ENCODE peak calls at places on chromosomes 13 and 19, in four cellular contexts. U is K562, M is GM12878, N is HepG2. I is an unnamed sample.

GRCh38 chr19:10268077-10268476 is 2.8 kb upstream of the ICAM1 start:
- DNase-seq in U (no peak), N (no peak), M (no peak), I (no peak)

GRCh38 chr19:12156254-12157058 is at the start of gene ZNF625:
- DNase-seq in M (peak), N (peak), U (no peak), I (peak)

GRCh38 chr19:8638078-8638619 is 7.7 kb downstream of the NFILZ start:
- DNase-seq in M (no peak), U (no peak), N (peak), I (no peak)

GRCh38 chr19:28881616-28882015 is 331.3 kb downstream of the UQCRFS1 start:
- DNase-seq in M (no peak), U (no peak), N (no peak), I (no peak)

GRCh38 chr13:64855506-64855905 is 2374.6 kb downstream of the PCDH9 start:
- DNase-seq in M (no peak), N (no peak), U (no peak), I (peak)

GRCh38 chr19:48471836-48472235 is 2.7 kb downstream of the CYTH2 start:
- DNase-seq in N (no peak), M (no peak), U (no peak), I (no peak)

GRCh38 chr19:34690372-34690771 is 12.9 kb downstream of the ZNF302 start:
- DNase-seq in U (no peak), N (no peak), M (no peak), I (no peak)

GRCh38 chr13:99265162-99265822 is 7.1 kb upstream of the GPR18 start:
- DNase-seq in N (no peak), U (no peak), M (no peak), I (no peak)

GRCh38 chr13:106513025-106513424 is 22.4 kb downstream of the EFNB2 start:
- DNase-seq in M (no peak), N (no peak), U (no peak), I (no peak)

GRCh38 chr13:95512957-95513356 is 39.6 kb upstream of the CLDN10 start:
- DNase-seq in U (no peak), N (no peak), M (no peak), I (no peak)

GRCh38 chr19:52212572-52213255 is 22.9 kb downstream of the PPP2R1A start:
- DNase-seq in N (no peak), M (no peak), U (no peak), I (no peak)

GRCh38 chr19:32234663-32235217 is 110.7 kb upstream of the ZNF507 start:
- DNase-seq in U (no peak), N (no peak), M (no peak), I (no peak)

GRCh38 chr19:41957838-41958366 is 1.2 kb downstream of the RABAC1 start:
- DNase-seq in M (no peak), U (peak), N (peak), I (peak)

GRCh38 chr19:55287361-55288079 is 3.7 kb downstream of the BRSK1 start:
- DNase-seq in U (no peak), M (no peak), N (no peak), I (no peak)

GRCh38 chr13:62418872-62419271 is 1003.2 kb upstream of the PCDH20 start:
- DNase-seq in M (no peak), N (no peak), U (no peak), I (no peak)

GRCh38 chr13:103218253-103218652 is 152.0 kb upstream of the SLC10A2 start:
- DNase-seq in N (no peak), M (no peak), U (no peak), I (no peak)

GRCh38 chr13:66974174-66974573 is 256.0 kb downstream of the PCDH9 start:
- DNase-seq in M (no peak), N (no peak), U (no peak), I (no peak)

GRCh38 chr13:93201992-93202558 is 24.5 kb upstream of the GPC6 start:
- DNase-seq in U (peak), M (no peak), N (peak), I (no peak)

GRCh38 chr19:3409346-3410064 is 43.1 kb downstream of the NFIC start:
- DNase-seq in M (no peak), N (peak), U (no peak), I (peak)

GRCh38 chr13:114093118-114093517 is 39.3 kb downstream of the RASA3 start:
- DNase-seq in U (no peak), M (no peak), N (no peak), I (no peak)

GRCh38 chr13:99421271-99421670 is 80.0 kb upstream of the TM9SF2 start:
- DNase-seq in U (no peak), N (no peak), M (no peak), I (no peak)

GRCh38 chr13:99087954-99088491 is 110.2 kb upstream of the DOCK9 start:
- DNase-seq in N (no peak), M (no peak), U (no peak), I (peak)

GRCh38 chr19:39297931-39298634 is 1.9 kb downstream of the IFNL1 start:
- DNase-seq in M (no peak), N (no peak), U (no peak), I (no peak)

GRCh38 chr13:63567031-63567430 is 2151.4 kb upstream of the PCDH20 start:
- DNase-seq in M (no peak), N (no peak), U (no peak), I (no peak)

GRCh38 chr13:99196466-99197256 is 4.0 kb upstream of the UBAC2 start:
- DNase-seq in N (no peak), U (no peak), M (no peak), I (no peak)

GRCh38 chr13:113351514-113352026 is 12.4 kb downstream of the GRTP1 start:
- DNase-seq in U (no peak), N (no peak), M (no peak), I (no peak)

GRCh38 chr19:50695251-50696064 is 24.1 kb downstream of the SHANK1 start:
- DNase-seq in N (no peak), M (no peak), U (peak), I (peak)

GRCh38 chr13:42660367-42660965 is 86.5 kb downstream of the TNFSF11 start:
- DNase-seq in M (no peak), N (no peak), U (no peak), I (no peak)

GRCh38 chr19:23071087-23071511 is 45.7 kb upstream of the ZNF730 start:
- DNase-seq in M (no peak), U (no peak), N (no peak), I (peak)

GRCh38 chr13:111387945-111388600 is 67.6 kb downstream of the TEX29 start:
- DNase-seq in M (no peak), N (no peak), U (no peak), I (no peak)
- TF ChIP-seq MAX in M (no peak), N (no peak), U (no peak), I (no peak)

GRCh38 chr13:30113983-30114491 is 193.3 kb downstream of the KATNAL1 start:
- DNase-seq in M (no peak), N (peak), U (peak), I (no peak)

GRCh38 chr13:30113531-30113930 is 193.8 kb downstream of the KATNAL1 start:
- DNase-seq in N (no peak), U (no peak), M (no peak), I (no peak)

GRCh38 chr13:30115257-30115600 is 192.1 kb downstream of the KATNAL1 start:
- DNase-seq in U (no peak), M (no peak), N (no peak), I (no peak)

GRCh38 chr13:30114586-30115256 is 192.6 kb downstream of the KATNAL1 start:
- DNase-seq in M (no peak), N (peak), U (peak), I (peak)

GRCh38 chr13:30116379-30116778 is 191.0 kb downstream of the KATNAL1 start:
- DNase-seq in M (no peak), U (no peak), N (no peak), I (no peak)
- TF ChIP-seq FOXM1 in M (no peak), U (no peak), N (no peak), I (no peak)

DNA sequence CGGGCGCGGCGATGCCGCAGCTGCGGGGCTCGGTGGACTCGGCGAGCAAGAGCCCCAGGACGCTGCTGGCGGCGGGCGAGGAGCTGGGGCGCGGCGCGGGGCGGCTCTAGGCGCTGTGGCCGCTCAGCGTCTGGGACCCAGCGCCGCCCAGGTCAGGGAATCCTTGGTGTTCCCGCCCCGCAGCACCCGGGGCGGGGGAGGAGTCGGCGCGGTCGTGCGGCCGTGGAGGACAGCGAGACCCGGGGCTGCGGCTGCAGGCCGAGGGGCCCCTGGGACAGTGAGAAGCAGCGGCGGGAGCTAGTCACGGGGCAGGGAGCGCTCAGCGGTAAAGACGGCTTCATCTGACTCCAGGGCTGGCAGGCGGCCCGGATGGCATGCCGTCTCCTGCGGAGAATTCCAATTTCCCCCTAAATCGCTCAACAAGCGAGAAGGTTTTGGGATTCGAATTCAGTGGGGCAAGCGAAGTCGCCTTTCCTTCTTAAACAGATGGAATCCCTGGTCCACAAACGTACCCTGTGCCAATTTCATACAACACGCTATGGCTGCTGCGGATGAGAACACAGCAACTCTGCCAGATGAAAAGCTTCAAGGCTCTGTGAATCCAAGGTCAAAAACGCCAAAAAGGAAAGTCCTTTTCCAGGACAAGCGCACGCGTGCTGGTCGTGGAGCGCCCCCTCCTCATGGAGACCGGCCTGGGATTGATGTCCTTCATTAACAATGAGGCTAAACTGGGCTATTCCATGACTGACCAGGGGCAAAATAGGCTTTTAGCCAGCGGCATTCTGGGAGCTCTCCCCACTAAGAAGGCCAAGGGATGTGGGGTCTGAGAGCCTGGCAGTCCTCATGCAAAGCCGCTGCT is 4.2 kb upstream of the ZSCAN4 start:
- DNase-seq in M (no peak), N (peak), U (peak), I (peak)
- TF ChIP-seq TAF1 in M (no peak), N (peak), U (no peak), I (no peak)

GRCh38 chr13:33611016-33611805 is 206.7 kb upstream of the RFC3 start:
- DNase-seq in N (peak), M (no peak), U (no peak), I (no peak)

GRCh38 chr13:33615436-33615835 is 202.5 kb upstream of the RFC3 start:
- DNase-seq in U (no peak), M (no peak), N (no peak), I (peak)

GRCh38 chr13:33612641-33613638 is 205.0 kb upstream of the RFC3 start:
- DNase-seq in M (no peak), U (no peak), N (peak), I (no peak)

GRCh38 chr13:33606692-33607091 is 211.3 kb upstream of the RFC3 start:
- DNase-seq in M (no peak), N (no peak), U (no peak), I (no peak)

DNA sequence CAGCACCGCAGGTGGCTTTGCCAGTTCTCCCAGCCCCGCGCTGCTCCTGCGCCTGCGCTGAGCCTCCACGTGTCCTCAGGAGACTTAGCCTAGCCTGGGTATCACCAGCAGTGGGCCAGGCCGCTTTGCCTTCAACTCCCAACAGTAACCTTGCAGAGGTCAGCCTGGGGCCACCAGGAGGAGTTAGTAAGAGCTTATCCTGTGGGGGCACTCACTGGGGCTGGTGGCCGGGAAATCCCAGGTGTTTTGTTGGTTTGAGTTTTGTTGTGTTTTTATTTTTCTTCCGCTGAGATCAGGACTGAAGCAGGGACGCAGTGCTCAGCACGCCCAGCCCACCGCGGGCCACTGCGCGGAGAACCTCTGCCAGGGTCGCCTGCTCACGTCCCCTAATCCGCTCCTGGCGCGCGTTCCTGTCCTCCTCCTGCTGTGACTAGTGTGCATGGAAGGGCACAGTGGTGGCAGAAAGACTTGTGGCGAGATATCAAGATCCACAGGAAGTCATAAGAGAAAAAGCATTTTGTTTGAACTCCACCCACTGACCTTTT is 207.4 kb upstream of the RFC3 start:
- DNase-seq in U (no peak), N (peak), M (no peak), I (no peak)
- TF ChIP-seq MAX in U (no peak), N (peak), M (no peak), I (no peak)

GRCh38 chr19:56671613-56671994 is at the start of gene ZNF835:
- DNase-seq in M (no peak), N (no peak), U (no peak), I (peak)
- TF ChIP-seq FOXM1 in M (no peak), N (no peak), U (no peak), I (no peak)

DNA sequence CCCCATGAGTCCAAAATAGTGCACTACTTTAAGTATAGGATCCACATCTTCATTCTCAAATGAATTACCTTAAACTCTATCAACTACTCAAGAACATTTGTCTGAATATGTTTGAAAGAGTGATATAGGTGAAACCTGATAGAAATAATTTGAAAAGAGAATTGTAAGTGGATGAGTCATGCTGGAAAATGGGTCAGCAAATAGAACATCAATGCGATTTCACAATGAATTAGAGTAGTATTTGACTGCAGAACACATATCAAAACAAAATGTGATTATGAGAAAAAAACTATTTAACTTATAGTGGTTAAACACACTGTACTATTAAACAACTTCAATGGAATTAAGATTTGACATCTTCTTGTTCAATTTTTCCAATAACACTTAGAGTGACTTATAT is 300.6 kb upstream of the KLHL1 start:
- DNase-seq in U (no peak), N (no peak), M (no peak), I (no peak)
- TF ChIP-seq TAF1 in U (no peak), N (no peak), M (no peak), I (no peak)

GRCh38 chr13:48857576-48857975 is 118.1 kb upstream of the FNDC3A start:
- DNase-seq in M (no peak), N (no peak), U (no peak), I (no peak)
- TF ChIP-seq MAX in M (no peak), N (no peak), U (no peak), I (no peak)

DNA sequence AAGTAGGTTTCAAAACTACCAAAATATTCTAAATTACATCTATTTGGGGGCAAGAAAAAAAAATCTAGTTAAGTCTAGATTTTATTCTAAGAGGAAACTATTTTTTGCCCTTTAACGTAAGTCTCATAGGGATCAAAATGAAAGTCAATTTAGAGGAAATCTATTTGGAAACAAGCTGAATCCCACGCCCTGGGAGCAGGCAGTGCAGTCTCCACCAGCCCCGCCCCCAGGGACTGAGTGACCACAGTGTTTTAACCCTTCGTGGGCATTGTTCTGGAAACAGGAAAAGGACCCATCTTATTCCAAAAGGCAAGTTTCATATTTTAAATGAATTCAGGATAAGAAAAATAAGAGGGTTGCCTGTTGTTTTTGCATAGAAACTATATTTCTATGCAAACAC is 209.7 kb downstream of the SPRY2 start:
- DNase-seq in N (no peak), U (no peak), M (no peak), I (peak)
- TF ChIP-seq FOXM1 in N (no peak), U (no peak), M (no peak), I (no peak)

DNA sequence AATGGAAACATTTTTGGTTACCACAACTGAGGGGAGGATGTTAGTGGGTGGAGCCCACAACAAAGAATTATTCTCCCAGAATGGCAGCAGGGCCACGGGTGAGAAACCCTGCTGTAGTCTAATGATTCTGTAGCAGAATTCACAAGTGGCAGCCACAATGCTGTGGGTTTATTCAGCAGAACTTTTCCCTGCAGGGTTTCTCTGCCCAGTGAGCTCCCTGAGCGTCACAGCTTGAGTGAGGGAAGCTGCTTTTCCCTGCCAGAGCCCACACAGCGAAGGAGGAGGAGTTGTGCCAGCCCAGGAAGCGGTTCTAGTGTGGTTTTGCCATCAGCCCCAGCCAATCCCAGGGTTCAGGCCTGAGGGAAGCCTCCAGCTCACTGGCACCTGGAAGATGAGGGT is 4.4 kb downstream of the ATP12A start:
- DNase-seq in M (no peak), U (no peak), N (no peak), I (no peak)
- TF ChIP-seq TAF1 in M (no peak), U (no peak), N (no peak), I (no peak)

GRCh38 chr19:35775046-35775297 is 392 bp upstream of the ARHGAP33 start:
- DNase-seq in N (no peak), U (no peak), M (no peak), I (no peak)

GRCh38 chr19:35775298-35776101 is at the start of gene ARHGAP33:
- DNase-seq in N (peak), U (peak), M (peak), I (peak)

GRCh38 chr19:35776102-35776788 is 881 bp downstream of the ARHGAP33 start:
- DNase-seq in M (no peak), N (no peak), U (no peak), I (no peak)

GRCh38 chr19:35774274-35775045 is 904 bp upstream of the ARHGAP33 start:
- DNase-seq in U (no peak), M (no peak), N (no peak), I (no peak)

GRCh38 chr19:35773020-35773809 is 2.1 kb upstream of the ARHGAP33 start:
- DNase-seq in U (no peak), M (no peak), N (no peak), I (no peak)
- TF ChIP-seq MAX in U (no peak), M (no peak), N (no peak), I (no peak)

I was measured in SK-N-SH.